ENCODE peak calls at places on chromosome 9, in eight cellular contexts. O is T47D; X is HEK293T; D is SHP77; P is stimulated activated effector memory CD8-positive, alpha-beta T cell treated with anti-CD3 and anti-CD28 coated beads, Interleukin-12 subunit alpha, Interleukin-12 subunit beta, amount 100 ng/mL, for 72 hours; W is NCI-H2081; B is naive thymus-derived CD4-positive, alpha-beta T cell; C is endothelial cell of umbilical vein. N is an unnamed sample.
A peak's percentile ranks its signal among the peaks of the same experiment; 100 is the strongest.

GRCh38 chr9:9774471-9774870 is 838.3 kb downstream of the PTPRD start:
- DNase-seq in O (no peak), X (no peak), D (no peak), P (no peak), W (no peak), B (no peak), C (no peak), N (no peak)

GRCh38 chr9:72207278-72207677 is 58.0 kb downstream of the GDA start:
- DNase-seq in O (no peak), X (no peak), D (no peak), P (no peak), W (no peak), B (no peak), C (no peak), N (no peak)

GRCh38 chr9:137648396-137648795 is 29.6 kb downstream of the EHMT1 start:
- DNase-seq in O (no peak), X (no peak), D (no peak), P (no peak), W (no peak), B (no peak), C (no peak), N (no peak)

GRCh38 chr9:88733651-88734470 is 198.9 kb downstream of the NXNL2 start:
- DNase-seq in O (no peak), X (no peak), D (no peak), P (no peak), W (no peak), B (no peak), C (peak; percentile 57), N (no peak)

GRCh38 chr9:109640232-109641078 is 139.5 kb upstream of the PALM2AKAP2 start:
- DNase-seq in O (peak; percentile 70), X (peak; percentile 51), D (peak; percentile 63), P (no peak), W (peak; percentile 69), B (no peak), C (no peak), N (no peak)

GRCh38 chr9:93059960-93060591 is 1.6 kb downstream of the SUSD3 start:
- DNase-seq in O (no peak), X (no peak), D (no peak), P (no peak), W (no peak), B (no peak), C (no peak), N (no peak)

GRCh38 chr9:86512929-86513328 is 158.7 kb upstream of the TUT7 start:
- DNase-seq in O (no peak), X (no peak), D (no peak), P (no peak), W (no peak), B (no peak), C (no peak), N (no peak)

GRCh38 chr9:86774101-86774500 is 173.2 kb downstream of the GAS1 start:
- DNase-seq in O (no peak), X (no peak), D (no peak), P (no peak), W (no peak), B (no peak), C (no peak), N (no peak)

GRCh38 chr9:127935765-127936221 is 1.9 kb downstream of the DPM2 start:
- DNase-seq in O (no peak), X (no peak), D (no peak), P (no peak), W (no peak), B (no peak), C (no peak), N (no peak)

GRCh38 chr9:130770679-130771442 is 64.2 kb upstream of the ABL1 start:
- DNase-seq in O (peak; percentile 83), X (peak; percentile 58), D (peak; percentile 73), P (no peak), W (peak; percentile 53), B (peak; percentile 25), C (peak; percentile 81), N (no peak)

GRCh38 chr9:128611600-128612394 is 44.9 kb downstream of the DYNC2I2 start:
- DNase-seq in O (no peak), X (no peak), D (no peak), P (no peak), W (no peak), B (no peak), C (no peak), N (no peak)

GRCh38 chr9:93646640-93647178 is 70.3 kb downstream of the PHF2 start:
- DNase-seq in O (no peak), X (no peak), D (no peak), P (no peak), W (no peak), B (no peak), C (no peak), N (peak; percentile 9)

GRCh38 chr9:136848393-136849037 is 694 bp upstream of the PHPT1 start:
- DNase-seq in O (peak; percentile 68), X (peak; percentile 68), D (peak; percentile 86), P (no peak), W (peak; percentile 22), B (no peak), C (no peak), N (no peak)

GRCh38 chr9:107707915-107708441 is 218.4 kb upstream of the KLF4 start:
- DNase-seq in O (no peak), X (no peak), D (no peak), P (no peak), W (no peak), B (no peak), C (no peak), N (no peak)

GRCh38 chr9:33430942-33431341 is 16.5 kb downstream of the AQP3 start:
- DNase-seq in O (no peak), X (no peak), D (no peak), P (no peak), W (no peak), B (no peak), C (no peak), N (no peak)

GRCh38 chr9:8809747-8810146 is 1010.2 kb upstream of the DMAC1 start:
- DNase-seq in O (no peak), X (no peak), D (no peak), P (no peak), W (no peak), B (no peak), C (no peak), N (no peak)

GRCh38 chr9:131769361-131769760 is 29.5 kb upstream of the RAPGEF1 start:
- DNase-seq in O (peak; percentile 41), X (no peak), D (no peak), P (no peak), W (no peak), B (no peak), C (no peak), N (no peak)

GRCh38 chr9:137029058-137029922 is 1.3 kb upstream of the ABCA2 start:
- DNase-seq in O (peak; percentile 75), X (peak; percentile 75), D (peak; percentile 39), P (peak; percentile 90), W (peak; percentile 44), B (peak; percentile 45), C (peak; percentile 59), N (peak; percentile 79)

GRCh38 chr9:124098141-124098905 is 86.8 kb downstream of the LHX2 start:
- DNase-seq in O (peak; percentile 25), X (no peak), D (no peak), P (no peak), W (no peak), B (no peak), C (no peak), N (no peak)

GRCh38 chr9:118503236-118503635 is 799.0 kb downstream of the TLR4 start:
- DNase-seq in O (no peak), X (no peak), D (no peak), P (no peak), W (no peak), B (no peak), C (no peak), N (no peak)

GRCh38 chr9:132571806-132572600 is 10.4 kb upstream of the BARHL1 start:
- DNase-seq in O (no peak), X (no peak), D (no peak), P (no peak), W (no peak), B (no peak), C (no peak), N (no peak)

GRCh38 chr9:126965541-126966428 is 51.2 kb downstream of the RALGPS1 start:
- DNase-seq in O (peak; percentile 74), X (peak; percentile 50), D (peak; percentile 55), P (peak; percentile 24), W (peak; percentile 26), B (peak; percentile 53), C (peak; percentile 82), N (peak; percentile 29)

GRCh38 chr9:88835772-88836171 is 155.5 kb upstream of the S1PR3 start:
- DNase-seq in O (no peak), X (no peak), D (no peak), P (no peak), W (no peak), B (no peak), C (no peak), N (no peak)

GRCh38 chr9:71680189-71680983 is 87.9 kb downstream of the CEMIP2 start:
- DNase-seq in O (peak; percentile 69), X (no peak), D (no peak), P (no peak), W (no peak), B (no peak), C (peak; percentile 57), N (no peak)

GRCh38 chr9:72476617-72477375 is 44.6 kb upstream of the TMC1 start:
- DNase-seq in O (peak; percentile 24), X (no peak), D (no peak), P (peak; percentile 9), W (no peak), B (no peak), C (peak; percentile 72), N (no peak)

GRCh38 chr9:116741106-116741740 is 54.1 kb downstream of the TRIM32 start:
- DNase-seq in O (no peak), X (no peak), D (no peak), P (no peak), W (no peak), B (no peak), C (no peak), N (no peak)

GRCh38 chr9:109030426-109030825 is 17.1 kb upstream of the CTNNAL1 start:
- DNase-seq in O (no peak), X (no peak), D (no peak), P (no peak), W (no peak), B (no peak), C (no peak), N (no peak)

GRCh38 chr9:133713211-133713959 is 24.8 kb downstream of the SARDH start:
- DNase-seq in O (no peak), X (no peak), D (no peak), P (no peak), W (no peak), B (no peak), C (no peak), N (no peak)

GRCh38 chr9:133973791-133974630 is 18.1 kb downstream of the VAV2 start:
- DNase-seq in O (no peak), X (no peak), D (no peak), P (no peak), W (no peak), B (no peak), C (no peak), N (no peak)

GRCh38 chr9:77523891-77524290 is 124.2 kb downstream of the GNA14 start:
- DNase-seq in O (no peak), X (no peak), D (no peak), P (no peak), W (no peak), B (no peak), C (no peak), N (no peak)

GRCh38 chr9:27785714-27786100 is 212.4 kb upstream of the C9orf72 start:
- DNase-seq in O (no peak), X (no peak), D (no peak), P (no peak), W (no peak), B (no peak), C (no peak), N (no peak)

GRCh38 chr9:110775724-110776123 is 107.1 kb downstream of the MUSK start:
- DNase-seq in O (no peak), X (no peak), D (no peak), P (no peak), W (no peak), B (no peak), C (no peak), N (no peak)

GRCh38 chr9:131969469-131969989 is 110.1 kb downstream of the MED27 start:
- DNase-seq in O (no peak), X (no peak), D (no peak), P (no peak), W (no peak), B (no peak), C (no peak), N (no peak)

GRCh38 chr9:18396102-18396728 is 77.7 kb upstream of the ADAMTSL1 start:
- DNase-seq in O (no peak), X (peak; percentile 33), D (no peak), P (no peak), W (no peak), B (no peak), C (peak; percentile 59), N (no peak)

N was measured in natural killer cell.